ENCODE peak calls at places on chromosomes 11 and 22, in eight cellular contexts. H is T-helper 9 cell, M is fibroblast of mammary gland, U is A673, P is heart left ventricle, N is iPS-NIHi11, D is COR-L47, W is GM12891. G is an unnamed sample.

GRCh38 chr11:35106595-35106994 is 32.4 kb upstream of the CD44 start:
- DNase-seq in N (no peak), H (no peak), P (no peak), W (no peak), D (no peak), U (no peak), M (no peak), G (no peak)

GRCh38 chr11:614583-615452 is 932 bp downstream of the IRF7 start:
- DNase-seq in U (no peak), P (peak), N (no peak), H (no peak), D (no peak), M (peak), W (no peak), G (no peak)

GRCh38 chr11:44784438-44784760 is 57.6 kb downstream of the TSPAN18 start:
- DNase-seq in M (no peak), N (no peak), U (no peak), W (no peak), P (no peak), H (no peak), D (no peak), G (no peak)

GRCh38 chr22:23376256-23376655 is 195.9 kb downstream of the BCR start:
- DNase-seq in M (peak), D (no peak), N (peak), P (no peak), H (no peak), U (peak), W (peak), G (peak)

GRCh38 chr11:18706330-18707243 is 8.0 kb downstream of the TMEM86A start:
- DNase-seq in H (peak), W (no peak), P (no peak), M (peak), N (peak), D (peak), U (peak), G (no peak)

GRCh38 chr11:49302360-49302759 is 94.0 kb upstream of the FOLH1 start:
- DNase-seq in N (no peak), M (no peak), W (no peak), P (no peak), H (no peak), D (no peak), U (no peak), G (no peak)

GRCh38 chr22:49955581-49956417 is 4.8 kb upstream of the PIM3 start:
- DNase-seq in H (no peak), U (no peak), N (no peak), W (no peak), M (no peak), D (no peak), P (no peak), G (no peak)

GRCh38 chr11:122293298-122294023 is 177.4 kb upstream of the BLID start:
- DNase-seq in D (no peak), H (no peak), M (peak), U (peak), N (no peak), P (no peak), W (no peak), G (no peak)

GRCh38 chr11:58788355-58789023 is 56.0 kb downstream of the GLYATL2 start:
- DNase-seq in U (peak), D (peak), H (no peak), P (no peak), W (no peak), N (peak), M (peak), G (peak)

GRCh38 chr11:130601141-130601540 is 152.7 kb downstream of the ADAMTS15 start:
- DNase-seq in U (peak), P (peak), N (peak), W (no peak), H (no peak), M (peak), D (no peak), G (no peak)

GRCh38 chr11:77874206-77874605 is 53.3 kb downstream of the AAMDC start:
- DNase-seq in H (no peak), D (no peak), P (no peak), W (no peak), U (no peak), N (no peak), M (no peak), G (no peak)

GRCh38 chr11:3161309-3161708 is 3.8 kb downstream of the OSBPL5 start:
- DNase-seq in N (no peak), D (no peak), H (no peak), M (peak), W (no peak), U (no peak), P (peak), G (no peak)

GRCh38 chr11:21820176-21820575 is 372.7 kb upstream of the ANO5 start:
- DNase-seq in H (no peak), D (no peak), U (no peak), W (no peak), P (no peak), M (no peak), N (no peak), G (no peak)

GRCh38 chr11:68963779-68964178 is 17.0 kb downstream of the MRGPRD start:
- DNase-seq in P (no peak), N (no peak), W (no peak), H (no peak), M (no peak), U (no peak), D (no peak), G (no peak)

GRCh38 chr11:128398517-128399152 is 188.7 kb downstream of the ETS1 start:
- DNase-seq in D (no peak), P (no peak), H (no peak), N (no peak), U (no peak), W (no peak), M (no peak), G (no peak)

GRCh38 chr22:49678137-49678841 is 149.4 kb downstream of the BRD1 start:
- DNase-seq in W (no peak), N (no peak), M (no peak), U (no peak), H (no peak), D (no peak), P (no peak), G (no peak)

GRCh38 chr22:17135153-17135760 is 14.1 kb upstream of the TMEM121B start:
- DNase-seq in U (no peak), M (no peak), N (no peak), D (no peak), W (no peak), H (no peak), P (peak), G (no peak)

GRCh38 chr11:8138526-8138925 is 30.3 kb downstream of the RIC3 start:
- DNase-seq in P (no peak), M (no peak), U (no peak), H (no peak), W (no peak), D (no peak), N (no peak), G (no peak)

GRCh38 chr11:69896250-69896649 is 77.0 kb upstream of the FGF3 start:
- DNase-seq in U (no peak), W (no peak), N (no peak), H (no peak), P (no peak), D (no peak), M (no peak), G (no peak)